ENCODE peak calls at places on chromosomes 13 and 19, in ten cellular contexts. P, H, K, S, D, N, Y, W, I and A are unnamed samples.

GRCh38 chr13:27018230-27018875 is 153.3 kb downstream of the USP12 start:
- DNase-seq in I (no peak), S (no peak), H (no peak), D (no peak), Y (no peak), N (no peak), K (no peak), W (no peak), P (no peak), A (peak; percentile 85)

GRCh38 chr13:49627831-49628652 is at the start of gene ARL11:
- DNase-seq in Y (peak; percentile 53), K (peak; percentile 16), H (no peak), D (peak; percentile 55), P (no peak), W (no peak), S (peak; percentile 17), I (no peak), N (no peak), A (no peak)

GRCh38 chr19:35349614-35350521 is 2.2 kb downstream of the FFAR1 start:
- DNase-seq in K (no peak), Y (no peak), N (no peak), S (no peak), H (no peak), I (no peak), W (no peak), D (no peak), P (no peak), A (no peak)

GRCh38 chr13:93450226-93450625 is 223.6 kb downstream of the GPC6 start:
- DNase-seq in I (no peak), P (no peak), H (peak; percentile 76), K (no peak), D (no peak), S (no peak), W (peak; percentile 34), Y (no peak), N (no peak), A (no peak)

GRCh38 chr13:80237646-80238045 is 103.3 kb downstream of the SPRY2 start:
- DNase-seq in D (no peak), K (no peak), Y (no peak), H (no peak), W (no peak), S (no peak), P (peak; percentile 72), I (no peak), N (no peak), A (peak; percentile 37)

GRCh38 chr13:97004886-97005285 is 10.6 kb upstream of the OXGR1 start:
- DNase-seq in K (no peak), Y (no peak), I (no peak), N (no peak), H (no peak), P (no peak), S (no peak), D (no peak), W (no peak), A (no peak)

GRCh38 chr13:43472980-43473379 is 313.8 kb downstream of the ENOX1 start:
- DNase-seq in Y (no peak), S (no peak), I (no peak), N (no peak), D (no peak), H (peak; percentile 3), P (no peak), W (no peak), K (no peak), A (no peak)

GRCh38 chr19:4449022-4449825 is 8.4 kb downstream of the UBXN6 start:
- DNase-seq in S (no peak), D (peak; percentile 79), I (no peak), K (no peak), H (no peak), Y (no peak), W (no peak), P (no peak), N (no peak), A (no peak)

GRCh38 chr19:3336680-3337523 is 29.5 kb upstream of the NFIC start:
- DNase-seq in D (peak; percentile 97), W (peak; percentile 18), P (no peak), H (peak; percentile 97), Y (no peak), I (peak; percentile 89), N (no peak), K (no peak), S (no peak), A (peak; percentile 93)

GRCh38 chr13:23140492-23140891 is 40.3 kb upstream of the SGCG start:
- DNase-seq in K (no peak), D (no peak), H (no peak), N (no peak), S (no peak), P (peak; percentile 5), W (no peak), I (no peak), Y (no peak), A (peak; percentile 39)